ENCODE peak calls at places on chromosome 7, in four cellular contexts. H is heart left ventricle; E is CD4-positive, alpha-beta T cell; Z is HCT116. J is an unnamed sample.

GRCh38 chr7:110685899-110686298 is 405.0 kb upstream of the LRRN3 start:
- DNase-seq in H (no peak), E (no peak), Z (no peak), J (no peak)

GRCh38 chr7:38660427-38661099 is 29.4 kb upstream of the AMPH start:
- DNase-seq in H (no peak), E (no peak), Z (peak; percentile 27), J (no peak)

GRCh38 chr7:2224934-2225333 is 7.8 kb downstream of the MAD1L1 start:
- DNase-seq in H (no peak), E (no peak), Z (no peak), J (no peak)

GRCh38 chr7:19026888-19027287 is 90.5 kb downstream of the TWIST1 start:
- DNase-seq in H (no peak), E (no peak), Z (no peak), J (no peak)

GRCh38 chr7:2040893-2041270 is 191.9 kb downstream of the MAD1L1 start:
- DNase-seq in H (peak; percentile 16), E (peak; percentile 62), Z (no peak), J (no peak)

GRCh38 chr7:95209276-95209675 is 115.1 kb downstream of the PON1 start:
- DNase-seq in H (no peak), E (no peak), Z (no peak), J (no peak)

GRCh38 chr7:44136731-44137130 is 4.4 kb downstream of the MYL7 start:
- DNase-seq in H (no peak), E (no peak), Z (no peak), J (no peak)

GRCh38 chr7:142835487-142835886 is 19.4 kb upstream of the EPHB6 start:
- DNase-seq in H (no peak), E (no peak), Z (no peak), J (no peak)

GRCh38 chr7:107838816-107839584 is 36.0 kb upstream of the SLC26A3 start:
- DNase-seq in H (no peak), E (no peak), Z (no peak), J (no peak)

GRCh38 chr7:130419652-130420051 is 21.2 kb downstream of the CEP41 start:
- DNase-seq in H (no peak), E (no peak), Z (no peak), J (no peak)

GRCh38 chr7:49324707-49325106 is 400.4 kb downstream of the CDC14C start:
- DNase-seq in H (no peak), E (no peak), Z (no peak), J (no peak)

GRCh38 chr7:17058568-17058967 is 176.8 kb upstream of the AGR3 start:
- DNase-seq in H (no peak), E (no peak), Z (no peak), J (no peak)

GRCh38 chr7:79307376-79307775 is 146.1 kb downstream of the MAGI2 start:
- DNase-seq in H (no peak), E (no peak), Z (no peak), J (no peak)

GRCh38 chr7:36159618-36160017 is 6.6 kb downstream of the EEPD1 start:
- DNase-seq in H (no peak), E (no peak), Z (no peak), J (no peak)

GRCh38 chr7:104627516-104627915 is 299.1 kb downstream of the LHFPL3 start:
- DNase-seq in H (no peak), E (no peak), Z (no peak), J (no peak)

GRCh38 chr7:152762056-152762455 is 2.5 kb downstream of the ACTR3B start:
- DNase-seq in H (no peak), E (no peak), Z (no peak), J (no peak)

GRCh38 chr7:70092314-70093303 is 494.3 kb downstream of the AUTS2 start:
- DNase-seq in H (no peak), E (no peak), Z (no peak), J (no peak)

GRCh38 chr7:73715648-73716317 is 3.7 kb downstream of the STX1A start:
- DNase-seq in H (peak; percentile 26), E (no peak), Z (peak; percentile 93), J (no peak)

GRCh38 chr7:151366872-151367207 is 25.2 kb downstream of the NUB1 start:
- DNase-seq in H (no peak), E (no peak), Z (no peak), J (no peak)

GRCh38 chr7:47371733-47372368 is 210.1 kb downstream of the TNS3 start:
- DNase-seq in H (peak; percentile 90), E (no peak), Z (no peak), J (no peak)

GRCh38 chr7:116630932-116631449 is 41.0 kb upstream of the MET start:
- DNase-seq in H (peak; percentile 64), E (no peak), Z (peak; percentile 96), J (no peak)

GRCh38 chr7:7427363-7427762 is 108.3 kb downstream of the COL28A1 start:
- DNase-seq in H (no peak), E (no peak), Z (no peak), J (no peak)

GRCh38 chr7:150329331-150330106 is 6.2 kb upstream of the ACTR3C start:
- DNase-seq in H (no peak), E (no peak), Z (no peak), J (no peak)

GRCh38 chr7:40008218-40008815 is 58.3 kb downstream of the CDK13 start:
- DNase-seq in H (no peak), E (no peak), Z (no peak), J (no peak)

GRCh38 chr7:151276651-151277590 is 28.4 kb upstream of the SMARCD3 start:
- DNase-seq in H (peak; percentile 77), E (peak; percentile 29), Z (peak; percentile 32), J (no peak)

GRCh38 chr7:132221356-132221755 is 354.9 kb downstream of the PLXNA4 start:
- DNase-seq in H (no peak), E (no peak), Z (no peak), J (no peak)

GRCh38 chr7:84178013-84178412 is 16.6 kb downstream of the SEMA3A start:
- DNase-seq in H (no peak), E (no peak), Z (no peak), J (no peak)

GRCh38 chr7:80036107-80036506 is 98.5 kb upstream of the GNAI1 start:
- DNase-seq in H (no peak), E (no peak), Z (no peak), J (no peak)

GRCh38 chr7:55532150-55532917 is 40.0 kb downstream of the VOPP1 start:
- DNase-seq in H (no peak), E (no peak), Z (no peak), J (no peak)

GRCh38 chr7:18715988-18716387 is 220.4 kb downstream of the HDAC9 start:
- DNase-seq in H (no peak), E (no peak), Z (no peak), J (no peak)

DNA sequence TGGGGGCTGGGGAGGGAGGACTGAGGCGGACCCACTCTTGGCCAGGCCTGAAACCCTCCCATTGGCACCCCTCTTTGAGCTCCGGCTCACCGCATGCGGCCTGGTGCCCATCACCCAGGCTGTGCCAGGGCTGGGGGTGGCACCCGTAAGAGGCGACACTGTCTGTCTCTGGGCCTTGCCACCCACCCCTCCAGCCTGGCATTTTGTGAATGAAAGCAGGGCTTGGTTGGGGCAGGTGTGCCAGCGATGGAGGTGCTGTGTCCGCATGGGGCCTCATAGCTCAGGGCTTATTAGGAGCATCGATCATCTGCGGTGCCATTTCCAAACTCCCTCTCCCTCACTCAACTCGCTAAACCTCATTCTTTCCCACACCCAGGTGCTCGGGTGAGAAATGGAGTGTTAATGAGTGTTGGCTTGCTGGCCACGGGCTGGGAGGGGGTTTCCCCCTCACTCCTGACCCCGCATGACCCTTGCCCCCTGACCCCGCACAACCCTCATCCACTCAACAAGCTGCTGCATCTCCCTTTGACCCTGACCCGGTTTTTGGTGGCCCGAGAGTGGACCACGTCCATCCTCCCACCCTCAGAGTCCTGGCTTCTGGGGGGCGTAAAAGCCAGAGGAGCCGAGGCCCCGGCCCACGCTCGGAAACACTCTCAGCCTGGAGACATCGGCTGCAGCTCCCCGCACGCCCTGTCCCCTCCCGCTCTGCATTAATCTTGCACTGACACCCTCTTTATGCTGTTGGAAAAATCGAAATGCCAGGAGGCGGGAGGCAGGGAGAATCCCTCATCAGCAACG is 161.1 kb downstream of the DNAJB6 start:
- DNase-seq in H (no peak), E (no peak), Z (no peak), J (no peak)
- H3K9me3 ChIP-seq in H (no peaks in the 10 kb centered on the region), E (no peaks in the 10 kb centered on the region), Z (no peaks in the 10 kb centered on the region), J (no peaks in the 10 kb centered on the region)

DNA sequence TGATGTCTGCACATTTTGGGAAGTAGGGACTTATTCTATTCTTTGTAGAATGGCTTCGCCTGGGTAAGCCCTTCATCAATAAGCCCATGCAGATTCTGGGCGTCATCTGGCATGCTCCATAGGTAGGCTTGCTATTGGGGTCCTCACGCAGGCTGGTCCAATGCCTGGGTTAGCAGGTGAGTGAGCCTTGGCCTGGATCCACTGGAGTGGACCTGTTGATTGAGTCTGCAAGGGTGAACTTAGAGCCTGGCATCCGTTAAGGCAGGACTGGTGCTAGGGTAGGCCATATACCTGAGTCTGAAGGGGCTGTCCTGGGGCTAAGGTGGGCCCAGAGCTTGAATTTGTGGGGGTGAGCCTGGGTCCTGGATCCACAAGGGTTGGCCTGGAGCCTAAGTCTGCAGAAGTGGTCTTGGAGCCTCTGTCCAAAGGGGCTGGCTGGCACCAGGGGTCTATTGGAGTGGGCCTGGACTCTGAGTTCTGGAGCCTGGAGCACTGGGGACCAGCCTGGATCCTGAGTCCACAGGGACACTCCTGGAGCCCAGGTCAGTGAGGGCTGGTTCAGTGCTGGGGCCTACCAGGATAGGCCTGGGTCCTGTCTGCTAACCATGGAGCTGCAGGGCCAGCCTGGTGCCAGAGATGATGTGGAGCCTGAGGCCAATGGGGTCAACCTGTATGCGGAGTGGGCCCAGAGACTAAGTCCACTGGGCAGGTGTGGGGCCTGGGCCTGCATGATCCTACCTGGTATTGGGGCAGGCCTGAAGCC is 297.7 kb downstream of the PTPRN2 start:
- DNase-seq in H (no peak), E (no peak), Z (no peak), J (no peak)
- H3K9me3 ChIP-seq in H (no peaks in the 10 kb centered on the region), E (peaks cover 15% of the 10 kb centered on the region), Z (no peaks in the 10 kb centered on the region), J (no peaks in the 10 kb centered on the region)

GRCh38 chr7:57210871-57211270 is 78.6 kb upstream of the ZNF479 start:
- DNase-seq in H (no peak), E (no peak), Z (no peak), J (no peak)
- H3K9me3 ChIP-seq in H (no peaks in the 10 kb centered on the region), E (peaks cover 23% of the 10 kb centered on the region), Z (no peaks in the 10 kb centered on the region), J (no peaks in the 10 kb centered on the region)

GRCh38 chr7:134468475-134468874 is 9.6 kb upstream of the AKR1B1 start:
- DNase-seq in H (no peak), E (no peak), Z (no peak), J (no peak)

GRCh38 chr7:134469622-134470021 is 10.7 kb upstream of the AKR1B1 start:
- DNase-seq in H (no peak), E (no peak), Z (no peak), J (no peak)

GRCh38 chr7:134464496-134464895 is 5.6 kb upstream of the AKR1B1 start:
- DNase-seq in H (no peak), E (no peak), Z (no peak), J (no peak)

GRCh38 chr7:134470864-134471263 is 12.0 kb upstream of the AKR1B1 start:
- DNase-seq in H (no peak), E (no peak), Z (peak; percentile 19), J (no peak)

GRCh38 chr7:134468054-134468453 is 9.2 kb upstream of the AKR1B1 start:
- DNase-seq in H (no peak), E (no peak), Z (no peak), J (no peak)
- H3K9me3 ChIP-seq in H (no peaks in the 10 kb centered on the region), E (peaks cover 8% of the 10 kb centered on the region), Z (no peaks in the 10 kb centered on the region), J (no peaks in the 10 kb centered on the region)

GRCh38 chr7:63047061-63047460 is 951.6 kb upstream of the ZNF722 start:
- DNase-seq in H (no peak), E (no peak), Z (no peak), J (no peak)
- H3K9me3 ChIP-seq in H (no peaks in the 10 kb centered on the region), E (peaks cover 31% of the 10 kb centered on the region), Z (no peaks in the 10 kb centered on the region), J (peaks cover 5% of the 10 kb centered on the region)

GRCh38 chr7:57449904-57450303 is at the start of gene ZNF716:
- DNase-seq in H (no peak), E (no peak), Z (no peak), J (no peak)
- H3K9me3 ChIP-seq in H (no peaks in the 10 kb centered on the region), E (peaks cover 6% of the 10 kb centered on the region), Z (no peaks in the 10 kb centered on the region), J (no peaks in the 10 kb centered on the region)

GRCh38 chr7:262251-262572 is 27.8 kb upstream of the FOXL3 start:
- DNase-seq in H (peak; percentile 21), E (no peak), Z (no peak), J (no peak)
- H3K9me3 ChIP-seq in H (no peaks in the 10 kb centered on the region), E (no peaks in the 10 kb centered on the region), Z (peaks cover 31% of the 10 kb centered on the region), J (no peaks in the 10 kb centered on the region)